ENCODE peak calls at places on chromosomes 13 and 19, in nine cellular contexts. N is left ventricle myocardium superior; H is aorta; F is gastroesophageal sphincter; S is CD4-positive, alpha-beta T cell; G is left lung; D is sciatic nerve; J is CD8-positive, alpha-beta T cell; B is stimulated activated effector memory CD8-positive, alpha-beta T cell treated with anti-CD3 and anti-CD28 coated beads, Interleukin-12 subunit alpha, Interleukin-12 subunit beta, amount 100 ng/mL, for 72 hours. M is an unnamed sample.

GRCh38 chr19:39448271-39448670 is 2.9 kb downstream of the SUPT5H start:
- ATAC-seq in G (no peak), D (no peak), J (no peak), N (no peak), S (no peak), B (no peak), F (no peak), H (no peak), M (peak; percentile 15)

GRCh38 chr19:33278403-33279269 is 23.7 kb downstream of the CEBPA start:
- ATAC-seq in J (no peak), B (no peak), H (no peak), G (no peak), F (no peak), N (no peak), S (no peak), D (no peak), M (no peak)

GRCh38 chr13:77009011-77009410 is 17.1 kb downstream of the CLN5 start:
- ATAC-seq in G (peak; percentile 79), N (peak; percentile 71), D (no peak), S (peak; percentile 41), H (no peak), F (no peak), B (peak; percentile 98), J (peak; percentile 31), M (peak; percentile 92)

GRCh38 chr13:66657165-66657895 is 572.8 kb downstream of the PCDH9 start:
- ATAC-seq in F (peak; percentile 71), J (no peak), N (peak; percentile 89), D (no peak), H (no peak), G (peak; percentile 69), B (no peak), S (no peak), M (no peak)

GRCh38 chr19:49333426-49334288 is 1.5 kb upstream of the CD37 start:
- ATAC-seq in G (peak; percentile 6), D (no peak), F (no peak), B (peak; percentile 71), S (peak; percentile 65), N (no peak), H (peak; percentile 11), J (peak; percentile 59), M (peak; percentile 64)

GRCh38 chr19:22545751-22546150 is 88.4 kb upstream of the ZNF492 start:
- ATAC-seq in B (no peak), F (no peak), H (peak; percentile 70), D (peak; percentile 64), G (peak; percentile 31), N (no peak), J (no peak), S (no peak), M (no peak)

GRCh38 chr13:44749906-44750305 is 173.8 kb upstream of the TSC22D1 start:
- ATAC-seq in J (no peak), G (no peak), B (no peak), F (no peak), H (no peak), S (no peak), N (no peak), D (no peak), M (no peak)

GRCh38 chr19:20660473-20660872 is 898 bp downstream of the ZNF626 start:
- ATAC-seq in B (no peak), G (peak; percentile 3), S (no peak), H (peak; percentile 20), F (no peak), J (no peak), N (no peak), D (no peak), M (no peak)

GRCh38 chr13:28796938-28797257 is 23.2 kb upstream of the MTUS2 start:
- ATAC-seq in G (no peak), J (no peak), N (no peak), D (no peak), H (no peak), S (no peak), F (no peak), B (no peak), M (no peak)

GRCh38 chr19:7971553-7972520 is 28.4 kb upstream of the TIMM44 start:
- ATAC-seq in J (no peak), D (no peak), N (no peak), S (no peak), G (no peak), H (peak; percentile 16), B (no peak), F (no peak), M (no peak)

GRCh38 chr13:110023729-110024645 is 237.6 kb upstream of the IRS2 start:
- ATAC-seq in F (peak; percentile 92), H (peak; percentile 91), B (no peak), D (peak; percentile 90), J (no peak), G (no peak), N (peak; percentile 98), S (no peak), M (no peak)

GRCh38 chr13:111975539-111976473 is 91.1 kb upstream of the SOX1 start:
- ATAC-seq in J (no peak), D (no peak), S (no peak), F (no peak), G (no peak), N (no peak), B (no peak), H (no peak), M (no peak)

GRCh38 chr13:45341799-45342584 is 1.0 kb upstream of the TPT1 start:
- ATAC-seq in H (peak; percentile 8), S (no peak), N (peak; percentile 14), J (no peak), B (no peak), F (no peak), G (peak; percentile 7), D (peak; percentile 25), M (no peak)

GRCh38 chr13:46578590-46578975 is 25.6 kb downstream of the LRCH1 start:
- ATAC-seq in H (peak; percentile 36), S (no peak), G (no peak), N (no peak), J (no peak), B (peak; percentile 69), D (peak; percentile 33), F (no peak), M (peak; percentile 81)

GRCh38 chr19:33292595-33293254 is 9.6 kb downstream of the CEBPA start:
- ATAC-seq in S (no peak), G (peak; percentile 38), B (no peak), J (no peak), N (peak; percentile 31), F (peak; percentile 29), H (no peak), D (peak; percentile 15), M (no peak)

GRCh38 chr19:45848922-45849321 is 14.0 kb downstream of the SYMPK start:
- ATAC-seq in G (no peak), F (no peak), H (no peak), D (no peak), J (no peak), N (no peak), S (no peak), B (peak; percentile 39), M (no peak)

M was measured in activated T-helper 17 cell treated with anti-CD3 and anti-CD28 coated beads, Interleukin-2, amount 50 U/mL, for 72 hours.